ENCODE peak calls at places on chromosomes 5 and 9, in nine cellular contexts. Q, G, F, B, H, R, N, D and O are unnamed samples.

GRCh38 chr9:86062845-86063693 is 36.3 kb downstream of the GOLM1 start:
- DNase-seq in Q (no peak), G (no peak), F (no peak), B (no peak), H (no peak), R (peak), N (no peak), D (no peak), O (peak)

GRCh38 chr9:127214421-127215265 is 49.9 kb upstream of the GARNL3 start:
- DNase-seq in Q (peak), G (peak), F (peak), B (no peak), H (no peak), R (peak), N (peak), D (peak), O (peak)

GRCh38 chr5:33379757-33380156 is 61.0 kb upstream of the TARS1 start:
- DNase-seq in Q (peak), G (peak), F (no peak), B (no peak), H (no peak), R (no peak), N (no peak), D (no peak), O (no peak)

GRCh38 chr9:113331780-113332179 is 8.3 kb downstream of the WDR31 start:
- DNase-seq in Q (no peak), G (no peak), F (no peak), B (no peak), H (no peak), R (no peak), N (no peak), D (no peak), O (no peak)

GRCh38 chr9:96136992-96137665 is 164.8 kb downstream of the HSD17B3 start:
- DNase-seq in Q (peak), G (peak), F (peak), B (no peak), H (no peak), R (peak), N (no peak), D (no peak), O (no peak)

GRCh38 chr9:15738011-15738410 is 185.2 kb downstream of the CCDC171 start:
- DNase-seq in Q (peak), G (peak), F (no peak), B (no peak), H (no peak), R (no peak), N (no peak), D (no peak), O (no peak)

GRCh38 chr9:83596899-83597504 is 25.9 kb upstream of the IDNK start:
- DNase-seq in Q (peak), G (peak), F (peak), B (peak), H (no peak), R (no peak), N (no peak), D (peak), O (peak)

GRCh38 chr5:111313017-111313724 is 89.0 kb downstream of the CAMK4 start:
- DNase-seq in Q (peak), G (no peak), F (no peak), B (no peak), H (no peak), R (no peak), N (no peak), D (no peak), O (no peak)

GRCh38 chr5:176676361-176676824 is 29.1 kb downstream of the TSPAN17 start:
- DNase-seq in Q (peak), G (peak), F (no peak), B (no peak), H (no peak), R (no peak), N (no peak), D (peak), O (no peak)

GRCh38 chr5:170144286-170145023 is 38.8 kb downstream of the FOXI1 start:
- DNase-seq in Q (no peak), G (no peak), F (no peak), B (no peak), H (no peak), R (no peak), N (no peak), D (no peak), O (no peak)

GRCh38 chr9:109114670-109115069 is 5.1 kb downstream of the TMEM245 start:
- DNase-seq in Q (peak), G (peak), F (no peak), B (no peak), H (no peak), R (peak), N (peak), D (no peak), O (no peak)

GRCh38 chr5:180095545-180095944 is 24.0 kb upstream of the RNF130 start:
- DNase-seq in Q (no peak), G (no peak), F (no peak), B (no peak), H (no peak), R (no peak), N (no peak), D (no peak), O (no peak)

GRCh38 chr5:91179018-91179417 is 204.1 kb downstream of the ARRDC3 start:
- DNase-seq in Q (peak), G (peak), F (no peak), B (no peak), H (no peak), R (no peak), N (no peak), D (no peak), O (no peak)

GRCh38 chr9:99069075-99069474 is 35.8 kb upstream of the TGFBR1 start:
- DNase-seq in Q (no peak), G (no peak), F (no peak), B (no peak), H (no peak), R (no peak), N (no peak), D (no peak), O (no peak)

GRCh38 chr9:93024646-93024910 is 33.9 kb upstream of the SUSD3 start:
- DNase-seq in Q (no peak), G (no peak), F (no peak), B (no peak), H (no peak), R (no peak), N (no peak), D (no peak), O (no peak)

GRCh38 chr5:33091571-33092363 is 349.0 kb upstream of the TARS1 start:
- DNase-seq in Q (peak), G (peak), F (no peak), B (no peak), H (no peak), R (no peak), N (no peak), D (no peak), O (no peak)

GRCh38 chr5:179267071-179267670 is 78.1 kb downstream of the ADAMTS2 start:
- DNase-seq in Q (peak), G (no peak), F (peak), B (no peak), H (no peak), R (peak), N (no peak), D (no peak), O (no peak)

GRCh38 chr5:72167257-72167656 is 60.0 kb downstream of the MAP1B start:
- DNase-seq in Q (no peak), G (no peak), F (no peak), B (no peak), H (no peak), R (no peak), N (no peak), D (no peak), O (no peak)

GRCh38 chr5:31604644-31605043 is 34.3 kb upstream of the PDZD2 start:
- DNase-seq in Q (no peak), G (no peak), F (no peak), B (no peak), H (no peak), R (no peak), N (no peak), D (no peak), O (no peak)

GRCh38 chr9:94783121-94783664 is 56.7 kb downstream of the AOPEP start:
- DNase-seq in Q (peak), G (peak), F (peak), B (peak), H (no peak), R (peak), N (peak), D (peak), O (peak)

GRCh38 chr5:143248822-143249579 is 154.5 kb downstream of the NR3C1 start:
- DNase-seq in Q (peak), G (peak), F (no peak), B (no peak), H (no peak), R (no peak), N (peak), D (no peak), O (no peak)

GRCh38 chr5:95715799-95716461 is 15.2 kb upstream of the RHOBTB3 start:
- DNase-seq in Q (peak), G (peak), F (no peak), B (no peak), H (no peak), R (no peak), N (peak), D (no peak), O (no peak)

GRCh38 chr5:177304392-177305119 is 957 bp downstream of the PRELID1 start:
- DNase-seq in Q (no peak), G (peak), F (peak), B (no peak), H (no peak), R (peak), N (no peak), D (no peak), O (no peak)

GRCh38 chr9:80410106-80410505 is 838.3 kb downstream of the TLE4 start:
- DNase-seq in Q (no peak), G (no peak), F (no peak), B (no peak), H (no peak), R (no peak), N (no peak), D (no peak), O (no peak)

GRCh38 chr9:16266648-16267276 is 603.7 kb downstream of the BNC2 start:
- DNase-seq in Q (no peak), G (peak), F (no peak), B (no peak), H (no peak), R (no peak), N (no peak), D (no peak), O (peak)

GRCh38 chr5:115304496-115304895 is 8.0 kb upstream of the CCDC112 start:
- DNase-seq in Q (no peak), G (no peak), F (no peak), B (no peak), H (no peak), R (no peak), N (no peak), D (no peak), O (no peak)

GRCh38 chr9:6576930-6577329 is 68.6 kb downstream of the GLDC start:
- DNase-seq in Q (no peak), G (no peak), F (no peak), B (no peak), H (no peak), R (no peak), N (no peak), D (no peak), O (no peak)

GRCh38 chr9:87684627-87685204 is 41.2 kb upstream of the CTSL start:
- DNase-seq in Q (peak), G (peak), F (peak), B (no peak), H (no peak), R (peak), N (no peak), D (peak), O (peak)

GRCh38 chr5:4191703-4192102 is 596.1 kb downstream of the IRX1 start:
- DNase-seq in Q (no peak), G (no peak), F (no peak), B (no peak), H (no peak), R (no peak), N (no peak), D (no peak), O (no peak)

GRCh38 chr5:95857185-95857945 is 34.8 kb upstream of the GLRX start:
- DNase-seq in Q (peak), G (peak), F (peak), B (peak), H (no peak), R (peak), N (no peak), D (no peak), O (no peak)

GRCh38 chr9:93655621-93656425 is 79.4 kb downstream of the PHF2 start:
- DNase-seq in Q (no peak), G (no peak), F (peak), B (no peak), H (peak), R (no peak), N (no peak), D (no peak), O (no peak)

GRCh38 chr9:90801507-90802289 is at the start of gene SYK:
- DNase-seq in Q (no peak), G (no peak), F (peak), B (no peak), H (no peak), R (peak), N (no peak), D (no peak), O (peak)

GRCh38 chr9:24044576-24044975 is 218.5 kb upstream of the ELAVL2 start:
- DNase-seq in Q (no peak), G (no peak), F (no peak), B (no peak), H (no peak), R (no peak), N (no peak), D (no peak), O (no peak)

GRCh38 chr5:120546922-120547321 is 82.8 kb downstream of the PRR16 start:
- DNase-seq in Q (no peak), G (no peak), F (no peak), B (no peak), H (no peak), R (no peak), N (no peak), D (no peak), O (no peak)

GRCh38 chr5:76403963-76404693 is 1.0 kb downstream of the IQGAP2 start:
- DNase-seq in Q (peak), G (peak), F (peak), B (no peak), H (peak), R (peak), N (no peak), D (peak), O (peak)

GRCh38 chr5:135214897-135215616 is 181.0 kb upstream of the PITX1 start:
- DNase-seq in Q (peak), G (peak), F (no peak), B (no peak), H (no peak), R (peak), N (no peak), D (no peak), O (no peak)

GRCh38 chr5:133240425-133241091 is 188.7 kb downstream of the HSPA4 start:
- DNase-seq in Q (peak), G (peak), F (no peak), B (no peak), H (no peak), R (peak), N (peak), D (peak), O (peak)

GRCh38 chr5:100792781-100793180 is 110.3 kb downstream of the ST8SIA4 start:
- DNase-seq in Q (no peak), G (no peak), F (no peak), B (no peak), H (no peak), R (no peak), N (peak), D (no peak), O (no peak)

GRCh38 chr9:34405719-34406118 is 29.0 kb upstream of the MYORG start:
- DNase-seq in Q (no peak), G (peak), F (no peak), B (no peak), H (no peak), R (no peak), N (no peak), D (no peak), O (no peak)